ENCODE peak calls at places on chromosomes 13 and 19, in four cellular contexts. One of them, this sample, is unnamed.

GRCh38 chr19:31257025-31257424 is 92.2 kb downstream of the TSHZ3 start:
- DNase-seq in astrocyte of the hippocampus: no peak
- DNase-seq in EL: no peak
- DNase-seq in B cell: no peak
- DNase-seq in this sample: no peak

GRCh38 chr13:62300021-62300420 is 884.4 kb upstream of the PCDH20 start:
- DNase-seq in astrocyte of the hippocampus: no peak
- DNase-seq in EL: no peak
- DNase-seq in B cell: no peak
- DNase-seq in this sample: no peak

GRCh38 chr13:114053026-114053425 is 79.2 kb upstream of the C13orf46 start:
- DNase-seq in astrocyte of the hippocampus: peak
- DNase-seq in EL: peak
- DNase-seq in B cell: no peak
- DNase-seq in this sample: no peak

GRCh38 chr13:38687246-38688229 is 661 bp downstream of the FREM2 start:
- DNase-seq in EL: peak
- DNase-seq in astrocyte of the hippocampus: no peak
- DNase-seq in B cell: no peak
- DNase-seq in this sample: peak

GRCh38 chr19:49767380-49767779 is 579 bp downstream of the AP2A1 start:
- DNase-seq in B cell: no peak
- DNase-seq in EL: peak
- DNase-seq in astrocyte of the hippocampus: peak
- DNase-seq in this sample: no peak

GRCh38 chr13:76820759-76821158 is 65.4 kb downstream of the KCTD12 start:
- DNase-seq in B cell: no peak
- DNase-seq in astrocyte of the hippocampus: no peak
- DNase-seq in EL: peak
- DNase-seq in this sample: no peak

GRCh38 chr13:106210327-106210726 is 325.1 kb downstream of the EFNB2 start:
- DNase-seq in EL: no peak
- DNase-seq in B cell: no peak
- DNase-seq in astrocyte of the hippocampus: no peak
- DNase-seq in this sample: no peak

GRCh38 chr19:19303411-19303810 is 16.9 kb downstream of the SUGP1 start:
- DNase-seq in B cell: no peak
- DNase-seq in astrocyte of the hippocampus: no peak
- DNase-seq in EL: no peak
- DNase-seq in this sample: no peak

GRCh38 chr13:68050746-68051145 is 820.6 kb upstream of the PCDH9 start:
- DNase-seq in B cell: no peak
- DNase-seq in astrocyte of the hippocampus: peak
- DNase-seq in EL: no peak
- DNase-seq in this sample: no peak

GRCh38 chr13:30196025-30196424 is 111.3 kb downstream of the KATNAL1 start:
- DNase-seq in B cell: no peak
- DNase-seq in EL: peak
- DNase-seq in astrocyte of the hippocampus: peak
- DNase-seq in this sample: no peak

GRCh38 chr13:59119475-59119874 is 1044.3 kb downstream of the DIAPH3 start:
- DNase-seq in B cell: no peak
- DNase-seq in astrocyte of the hippocampus: no peak
- DNase-seq in EL: no peak
- DNase-seq in this sample: no peak